ENCODE peak calls at places on chromosomes 7 and 10, in five cellular contexts. Z is amniotic stem cell; P is CD8-positive, alpha-beta memory T cell; F is amygdala; Q is epithelial cell of esophagus. B is an unnamed sample.

GRCh38 chr7:41641006-41641714 is 61.7 kb downstream of the INHBA start:
- DNase-seq in Z (no peak), P (no peak), F (no peak), Q (no peak), B (no peak)

GRCh38 chr10:130867446-130868194 is 443.9 kb downstream of the TCERG1L start:
- DNase-seq in Z (no peak), P (no peak), F (no peak), Q (no peak), B (no peak)

GRCh38 chr7:139828880-139829653 is at the start of gene TBXAS1:
- DNase-seq in Z (no peak), P (no peak), F (no peak), Q (no peak), B (no peak)

GRCh38 chr10:58243269-58243668 is 24.4 kb downstream of the IPMK start:
- DNase-seq in Z (no peak), P (no peak), F (no peak), Q (no peak), B (no peak)

GRCh38 chr10:132232553-132232949 is 45.8 kb downstream of the DPYSL4 start:
- DNase-seq in Z (no peak), P (no peak), F (no peak), Q (no peak), B (no peak)

GRCh38 chr10:90587081-90587491 is 270.8 kb downstream of the HTR7 start:
- DNase-seq in Z (no peak), P (no peak), F (no peak), Q (peak), B (no peak)

GRCh38 chr10:7412482-7413251 is 1.8 kb upstream of the SFMBT2 start:
- DNase-seq in Z (no peak), P (peak), F (peak), Q (no peak), B (peak)

GRCh38 chr10:131698986-131699385 is 201.8 kb upstream of the PPP2R2D start:
- DNase-seq in Z (no peak), P (no peak), F (no peak), Q (no peak), B (no peak)

GRCh38 chr10:112938808-112939482 is 11.1 kb upstream of the TCF7L2 start:
- DNase-seq in Z (no peak), P (no peak), F (no peak), Q (no peak), B (no peak)

GRCh38 chr10:104028146-104028545 is 57.5 kb downstream of the COL17A1 start:
- DNase-seq in Z (no peak), P (no peak), F (peak), Q (peak), B (no peak)

GRCh38 chr7:50838675-50839377 is 56.1 kb upstream of the GRB10 start:
- DNase-seq in Z (no peak), P (no peak), F (no peak), Q (peak), B (no peak)

GRCh38 chr10:27297848-27298524 is 57.4 kb upstream of the ACBD5 start:
- DNase-seq in Z (no peak), P (no peak), F (no peak), Q (no peak), B (no peak)

GRCh38 chr10:114343623-114344306 is 60.5 kb downstream of the AFAP1L2 start:
- DNase-seq in Z (no peak), P (no peak), F (no peak), Q (no peak), B (no peak)

GRCh38 chr7:36082216-36082615 is 70.8 kb upstream of the EEPD1 start:
- DNase-seq in Z (no peak), P (no peak), F (no peak), Q (no peak), B (no peak)

GRCh38 chr10:42977032-42977416 is 99.8 kb upstream of the RET start:
- DNase-seq in Z (no peak), P (no peak), F (no peak), Q (no peak), B (no peak)

GRCh38 chr7:8236781-8237407 is 25.1 kb downstream of the ICA1 start:
- DNase-seq in Z (no peak), P (no peak), F (no peak), Q (no peak), B (no peak)

GRCh38 chr7:45294559-45294958 is 137.0 kb downstream of the RAMP3 start:
- DNase-seq in Z (no peak), P (no peak), F (no peak), Q (no peak), B (no peak)

GRCh38 chr10:132671171-132672154 is 114.5 kb downstream of the NKX6-2 start:
- DNase-seq in Z (no peak), P (no peak), F (no peak), Q (no peak), B (no peak)

GRCh38 chr7:44568771-44569560 is 4.7 kb downstream of the DDX56 start:
- DNase-seq in Z (no peak), P (no peak), F (no peak), Q (no peak), B (no peak)

GRCh38 chr7:74008687-74009086 is 19.3 kb upstream of the ELN start:
- DNase-seq in Z (no peak), P (no peak), F (no peak), Q (no peak), B (no peak)

GRCh38 chr10:124308351-124308645 is 110.4 kb downstream of the OAT start:
- DNase-seq in Z (no peak), P (no peak), F (no peak), Q (no peak), B (no peak)

GRCh38 chr10:112624546-112625048 is 177.6 kb downstream of the VTI1A start:
- DNase-seq in Z (no peak), P (no peak), F (no peak), Q (no peak), B (no peak)

GRCh38 chr10:30591249-30591670 is 38.3 kb downstream of the LYZL2 start:
- DNase-seq in Z (peak), P (peak), F (peak), Q (peak), B (peak)

GRCh38 chr7:12771378-12771877 is 84.0 kb downstream of the ARL4A start:
- DNase-seq in Z (no peak), P (no peak), F (peak), Q (peak), B (no peak)

GRCh38 chr7:23864984-23865383 is 155.0 kb downstream of the STK31 start:
- DNase-seq in Z (no peak), P (no peak), F (no peak), Q (peak), B (no peak)

GRCh38 chr10:61942997-61943457 is 41.5 kb downstream of the ARID5B start:
- DNase-seq in Z (no peak), P (no peak), F (no peak), Q (peak), B (no peak)

GRCh38 chr7:18239212-18239611 is 211.6 kb upstream of the PRPS1L1 start:
- DNase-seq in Z (no peak), P (no peak), F (no peak), Q (no peak), B (no peak)

GRCh38 chr10:124728071-124728829 is 15.9 kb downstream of the FAM53B start:
- DNase-seq in Z (no peak), P (peak), F (no peak), Q (no peak), B (no peak)

GRCh38 chr7:26348987-26349809 is 57.5 kb downstream of the SNX10 start:
- DNase-seq in Z (no peak), P (no peak), F (no peak), Q (peak), B (no peak)

GRCh38 chr7:25240896-25241295 is 12.6 kb upstream of the NPVF start:
- DNase-seq in Z (no peak), P (no peak), F (no peak), Q (peak), B (no peak)

GRCh38 chr10:84820121-84820520 is 491.7 kb downstream of the CCSER2 start:
- DNase-seq in Z (no peak), P (no peak), F (no peak), Q (peak), B (no peak)

GRCh38 chr7:141220263-141220662 is 146.4 kb downstream of the TMEM178B start:
- DNase-seq in Z (no peak), P (no peak), F (no peak), Q (no peak), B (no peak)

GRCh38 chr10:105239311-105240215 is 598.5 kb downstream of the SORCS3 start:
- DNase-seq in Z (no peak), P (no peak), F (peak), Q (no peak), B (no peak)

GRCh38 chr7:139479620-139480019 is 3.9 kb downstream of the KLRG2 start:
- DNase-seq in Z (no peak), P (no peak), F (no peak), Q (peak), B (no peak)

GRCh38 chr7:2613926-2614613 is 17.7 kb upstream of the TTYH3 start:
- DNase-seq in Z (no peak), P (no peak), F (peak), Q (no peak), B (peak)

GRCh38 chr10:22624289-22624738 is 90.1 kb downstream of the PIP4K2A start:
- DNase-seq in Z (no peak), P (peak), F (no peak), Q (peak), B (no peak)

GRCh38 chr7:44293561-44294324 is 31.7 kb downstream of the CAMK2B start:
- DNase-seq in Z (no peak), P (no peak), F (no peak), Q (peak), B (no peak)